ENCODE peak calls at places on chromosomes 16 and 17, in five cellular contexts. H, P, F, X and I are unnamed samples.

GRCh38 chr16:87392823-87393679 is 915 bp downstream of the MAP1LC3B start:
- DNase-seq in H (no peak), P (no peak), F (no peak), X (peak; percentile 53), I (no peak)

GRCh38 chr16:14325921-14326401 is 254.8 kb downstream of the MRTFB start:
- DNase-seq in H (peak; percentile 49), P (no peak), F (no peak), X (no peak), I (no peak)

GRCh38 chr17:15651583-15652110 is 32.1 kb upstream of the FBXW10B start:
- DNase-seq in H (peak; percentile 25), P (peak; percentile 87), F (peak; percentile 95), X (no peak), I (peak; percentile 68)

GRCh38 chr17:28716740-28717577 is 709 bp downstream of the RAB34 start:
- DNase-seq in H (no peak), P (no peak), F (no peak), X (peak; percentile 44), I (no peak)

GRCh38 chr17:35486920-35487727 is 38.6 kb upstream of the SLFN13 start:
- DNase-seq in H (no peak), P (no peak), F (no peak), X (no peak), I (no peak)

GRCh38 chr16:19639986-19640421 is 78.0 kb downstream of the KNOP1 start:
- DNase-seq in H (no peak), P (no peak), F (no peak), X (no peak), I (no peak)

GRCh38 chr17:32928527-32929287 is 754 bp downstream of the TMEM98 start:
- DNase-seq in H (no peak), P (no peak), F (no peak), X (no peak), I (no peak)

GRCh38 chr16:24986512-24987303 is 28.5 kb downstream of the ARHGAP17 start:
- DNase-seq in H (no peak), P (peak; percentile 15), F (no peak), X (no peak), I (no peak)

GRCh38 chr16:23566724-23567123 is 9.2 kb downstream of the UBFD1 start:
- DNase-seq in H (no peak), P (no peak), F (no peak), X (no peak), I (no peak)

GRCh38 chr16:85995591-85996461 is 96.9 kb downstream of the IRF8 start:
- DNase-seq in H (no peak), P (no peak), F (no peak), X (no peak), I (no peak)

GRCh38 chr17:10987786-10988185 is 149.9 kb upstream of the PIRT start:
- DNase-seq in H (no peak), P (no peak), F (no peak), X (no peak), I (no peak)

GRCh38 chr16:28951410-28951943 is 740 bp downstream of the NFATC2IP start:
- DNase-seq in H (peak; percentile 35), P (no peak), F (no peak), X (no peak), I (no peak)

GRCh38 chr17:73546770-73547345 is 97.4 kb downstream of the SDK2 start:
- DNase-seq in H (peak; percentile 84), P (no peak), F (no peak), X (no peak), I (no peak)

GRCh38 chr17:72343911-72344310 is 223.1 kb downstream of the SOX9 start:
- DNase-seq in H (no peak), P (no peak), F (no peak), X (no peak), I (no peak)

GRCh38 chr16:11242658-11243057 is 13.3 kb downstream of the SOCS1 start:
- DNase-seq in H (peak; percentile 33), P (no peak), F (no peak), X (no peak), I (no peak)

GRCh38 chr17:42680331-42680808 is 1.3 kb downstream of the CCR10 start:
- DNase-seq in H (peak; percentile 82), P (no peak), F (no peak), X (no peak), I (no peak)

GRCh38 chr17:73096866-73097265 is 4.4 kb upstream of the SLC39A11 start:
- DNase-seq in H (no peak), P (no peak), F (no peak), X (no peak), I (no peak)